ENCODE peak calls at places on chromosomes 11 and 22, in nine cellular contexts. H, Y, O, L, B, G, W, C and U are unnamed samples.

GRCh38 chr11:58739725-58740430 is 8.1 kb upstream of the GLYAT start:
- DNase-seq in H (peak), Y (no peak), O (no peak), L (no peak), B (no peak), G (no peak), W (peak), C (no peak), U (no peak)

GRCh38 chr11:28077524-28077923 is 30.4 kb downstream of the KIF18A start:
- DNase-seq in H (no peak), Y (no peak), O (no peak), L (no peak), B (no peak), G (no peak), W (no peak), C (no peak), U (peak)

GRCh38 chr11:63536669-63537292 is at the start of gene PLAAT4:
- DNase-seq in H (peak), Y (peak), O (no peak), L (no peak), B (no peak), G (peak), W (peak), C (peak), U (peak)

GRCh38 chr22:46613606-46613997 is 6.6 kb upstream of the GRAMD4 start:
- DNase-seq in H (peak), Y (no peak), O (no peak), L (no peak), B (no peak), G (no peak), W (no peak), C (peak), U (no peak)

GRCh38 chr11:111691176-111691575 is 75.0 kb downstream of the PPP2R1B start:
- DNase-seq in H (no peak), Y (no peak), O (no peak), L (no peak), B (no peak), G (no peak), W (no peak), C (no peak), U (no peak)

GRCh38 chr11:116775975-116776374 is 3.2 kb upstream of the BUD13 start:
- DNase-seq in H (no peak), Y (no peak), O (no peak), L (no peak), B (no peak), G (no peak), W (no peak), C (no peak), U (no peak)

GRCh38 chr11:127943763-127944162 is 643.6 kb downstream of the ETS1 start:
- DNase-seq in H (no peak), Y (no peak), O (no peak), L (no peak), B (no peak), G (no peak), W (no peak), C (no peak), U (no peak)

GRCh38 chr11:77093987-77094840 is 8.4 kb upstream of the OMP start:
- DNase-seq in H (no peak), Y (no peak), O (no peak), L (no peak), B (no peak), G (no peak), W (no peak), C (no peak), U (no peak)

GRCh38 chr11:86277741-86278140 is 24.3 kb upstream of the HIKESHI start:
- DNase-seq in H (peak), Y (no peak), O (no peak), L (no peak), B (no peak), G (no peak), W (peak), C (no peak), U (no peak)

GRCh38 chr11:131889146-131889577 is 518.7 kb downstream of the NTM start:
- DNase-seq in H (peak), Y (peak), O (no peak), L (no peak), B (no peak), G (no peak), W (peak), C (no peak), U (no peak)

GRCh38 chr11:72228844-72229231 is 4.3 kb downstream of the INPPL1 start:
- DNase-seq in H (no peak), Y (no peak), O (no peak), L (no peak), B (no peak), G (no peak), W (no peak), C (no peak), U (no peak)

GRCh38 chr22:49398646-49399045 is 429.0 kb downstream of the BRD1 start:
- DNase-seq in H (no peak), Y (no peak), O (no peak), L (peak), B (no peak), G (no peak), W (no peak), C (no peak), U (no peak)